ENCODE peak calls at places on chromosomes 6 and 20, in four cellular contexts. One of them, this sample, is unnamed.

GRCh38 chr20:1880529-1881239 is 14.5 kb upstream of the SIRPA start:
- DNase-seq in HepG2: no peak
- DNase-seq in GM12878: no peak
- DNase-seq in K562: no peak
- DNase-seq in this sample: no peak

GRCh38 chr20:16624106-16624505 is 50.9 kb upstream of the KIF16B start:
- DNase-seq in GM12878: no peak
- DNase-seq in K562: no peak
- DNase-seq in HepG2: peak
- DNase-seq in this sample: no peak

GRCh38 chr6:25263602-25264001 is 15.6 kb upstream of the CARMIL1 start:
- DNase-seq in GM12878: no peak
- DNase-seq in K562: no peak
- DNase-seq in HepG2: no peak
- DNase-seq in this sample: no peak

GRCh38 chr6:34181903-34182302 is 36.0 kb upstream of the GRM4 start:
- DNase-seq in HepG2: no peak
- DNase-seq in K562: no peak
- DNase-seq in GM12878: no peak
- DNase-seq in this sample: no peak

GRCh38 chr6:161117942-161118341 is 126.4 kb downstream of the MAP3K4 start:
- DNase-seq in K562: no peak
- DNase-seq in HepG2: no peak
- DNase-seq in GM12878: no peak
- DNase-seq in this sample: no peak

GRCh38 chr6:32603888-32604287 is 14.2 kb upstream of the HLA-DRB1 start:
- DNase-seq in GM12878: no peak
- DNase-seq in HepG2: no peak
- DNase-seq in K562: no peak
- DNase-seq in this sample: no peak

GRCh38 chr6:148193063-148193680 is 149.5 kb upstream of the SASH1 start:
- DNase-seq in K562: no peak
- DNase-seq in GM12878: no peak
- DNase-seq in HepG2: no peak
- DNase-seq in this sample: no peak

GRCh38 chr6:22296067-22296466 is 769 bp downstream of the PRL start:
- DNase-seq in GM12878: no peak
- DNase-seq in HepG2: no peak
- DNase-seq in K562: no peak
- DNase-seq in this sample: no peak

GRCh38 chr6:107244742-107245470 is 129.6 kb upstream of the BEND3 start:
- DNase-seq in GM12878: no peak
- DNase-seq in HepG2: no peak
- DNase-seq in K562: no peak
- DNase-seq in this sample: no peak

GRCh38 chr6:1382883-1383728 is 6.3 kb upstream of the FOXF2 start:
- DNase-seq in K562: no peak
- DNase-seq in HepG2: no peak
- DNase-seq in GM12878: no peak
- DNase-seq in this sample: no peak

GRCh38 chr6:165658395-165659058 is 4.5 kb downstream of the PDE10A start:
- DNase-seq in GM12878: no peak
- DNase-seq in K562: no peak
- DNase-seq in HepG2: no peak
- DNase-seq in this sample: no peak

GRCh38 chr6:33761922-33762629 is 15.4 kb upstream of the IP6K3 start:
- DNase-seq in GM12878: no peak
- DNase-seq in HepG2: peak
- DNase-seq in K562: peak
- DNase-seq in this sample: peak

GRCh38 chr20:50728981-50729874 is 2.2 kb upstream of the PARD6B start:
- DNase-seq in GM12878: no peak
- DNase-seq in K562: peak
- DNase-seq in HepG2: peak
- DNase-seq in this sample: no peak

GRCh38 chr6:153312633-153313032 is 181.6 kb upstream of the RGS17 start:
- DNase-seq in HepG2: peak
- DNase-seq in GM12878: no peak
- DNase-seq in K562: peak
- DNase-seq in this sample: peak

GRCh38 chr6:79404261-79404660 is 133.0 kb downstream of the LCA5 start:
- DNase-seq in K562: no peak
- DNase-seq in GM12878: no peak
- DNase-seq in HepG2: peak
- DNase-seq in this sample: no peak

GRCh38 chr6:55819811-55820210 is 55.6 kb downstream of the BMP5 start:
- DNase-seq in HepG2: no peak
- DNase-seq in GM12878: no peak
- DNase-seq in K562: no peak
- DNase-seq in this sample: no peak

GRCh38 chr6:1917628-1918371 is 308.1 kb downstream of the FOXC1 start:
- DNase-seq in K562: no peak
- DNase-seq in GM12878: no peak
- DNase-seq in HepG2: peak
- DNase-seq in this sample: no peak

GRCh38 chr20:2006452-2007381 is 12.9 kb upstream of the PDYN start:
- DNase-seq in GM12878: no peak
- DNase-seq in HepG2: peak
- DNase-seq in K562: peak
- DNase-seq in this sample: peak

GRCh38 chr6:108078191-108078590 is 3.6 kb upstream of the OSTM1 start:
- DNase-seq in K562: no peak
- DNase-seq in HepG2: no peak
- DNase-seq in GM12878: no peak
- DNase-seq in this sample: no peak

GRCh38 chr6:113690255-113690956 is 166.7 kb upstream of the MARCKS start:
- DNase-seq in HepG2: peak
- DNase-seq in K562: no peak
- DNase-seq in GM12878: peak
- DNase-seq in this sample: no peak

GRCh38 chr6:170243791-170244291 is 47.0 kb downstream of the DLL1 start:
- DNase-seq in GM12878: no peak
- DNase-seq in K562: no peak
- DNase-seq in HepG2: no peak
- DNase-seq in this sample: no peak

GRCh38 chr20:58646703-58647102 is 4.4 kb upstream of the STX16 start:
- DNase-seq in K562: no peak
- DNase-seq in GM12878: no peak
- DNase-seq in HepG2: no peak
- DNase-seq in this sample: no peak

GRCh38 chr20:2398453-2398852 is 17.8 kb downstream of the TGM6 start:
- DNase-seq in HepG2: no peak
- DNase-seq in GM12878: no peak
- DNase-seq in K562: no peak
- DNase-seq in this sample: no peak

GRCh38 chr20:20561172-20561571 is 151.3 kb downstream of the RALGAPA2 start:
- DNase-seq in HepG2: no peak
- DNase-seq in GM12878: no peak
- DNase-seq in K562: no peak
- DNase-seq in this sample: no peak

GRCh38 chr20:50249447-50250388 is 59.1 kb downstream of the CEBPB start:
- DNase-seq in HepG2: no peak
- DNase-seq in GM12878: no peak
- DNase-seq in K562: no peak
- DNase-seq in this sample: no peak

DNA sequence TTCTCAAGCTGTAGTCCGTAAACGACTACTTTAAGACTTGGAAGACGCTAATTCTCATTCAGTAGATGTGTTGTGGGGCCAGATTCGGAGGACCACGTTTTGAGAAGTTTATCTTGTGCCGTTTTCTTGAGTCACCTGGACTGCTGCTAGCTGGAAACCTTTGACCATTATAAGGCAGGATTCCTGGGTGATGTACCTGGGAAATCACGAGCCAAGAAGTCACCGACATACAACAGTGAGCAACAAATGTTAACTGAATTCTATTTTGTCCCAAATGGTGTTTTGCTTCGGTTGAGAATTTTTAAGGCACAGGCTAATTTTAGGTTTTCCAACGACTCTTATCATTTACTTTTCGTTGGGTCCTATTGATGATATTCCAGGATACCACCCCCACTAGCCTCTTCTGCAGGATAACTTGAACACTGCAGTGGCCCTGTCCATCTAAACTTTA is 93.3 kb upstream of the BTN3A2 start:
- DNase-seq in HepG2: no peak
- DNase-seq in GM12878: no peak
- DNase-seq in K562: no peak
- DNase-seq in this sample: no peak
- TF ChIP-seq TARDBP in HepG2: no peak
- TF ChIP-seq TARDBP in GM12878: no peak
- TF ChIP-seq TARDBP in K562: no peak
- TF ChIP-seq TARDBP in this sample: no peak

GRCh38 chr6:76166874-76167273 is 94.4 kb upstream of the IMPG1 start:
- DNase-seq in HepG2: no peak
- DNase-seq in GM12878: no peak
- DNase-seq in K562: no peak
- DNase-seq in this sample: no peak

GRCh38 chr6:76165471-76166221 is 93.2 kb upstream of the IMPG1 start:
- DNase-seq in GM12878: no peak
- DNase-seq in HepG2: no peak
- DNase-seq in K562: no peak
- DNase-seq in this sample: no peak

GRCh38 chr6:76162811-76163210 is 90.3 kb upstream of the IMPG1 start:
- DNase-seq in GM12878: no peak
- DNase-seq in HepG2: no peak
- DNase-seq in K562: no peak
- DNase-seq in this sample: no peak

GRCh38 chr6:76166297-76166696 is 93.8 kb upstream of the IMPG1 start:
- DNase-seq in HepG2: no peak
- DNase-seq in GM12878: no peak
- DNase-seq in K562: no peak
- DNase-seq in this sample: no peak
- TF ChIP-seq BHLHE40 in HepG2: no peak
- TF ChIP-seq BHLHE40 in GM12878: no peak
- TF ChIP-seq BHLHE40 in K562: no peak
- TF ChIP-seq BHLHE40 in this sample: no peak

DNA sequence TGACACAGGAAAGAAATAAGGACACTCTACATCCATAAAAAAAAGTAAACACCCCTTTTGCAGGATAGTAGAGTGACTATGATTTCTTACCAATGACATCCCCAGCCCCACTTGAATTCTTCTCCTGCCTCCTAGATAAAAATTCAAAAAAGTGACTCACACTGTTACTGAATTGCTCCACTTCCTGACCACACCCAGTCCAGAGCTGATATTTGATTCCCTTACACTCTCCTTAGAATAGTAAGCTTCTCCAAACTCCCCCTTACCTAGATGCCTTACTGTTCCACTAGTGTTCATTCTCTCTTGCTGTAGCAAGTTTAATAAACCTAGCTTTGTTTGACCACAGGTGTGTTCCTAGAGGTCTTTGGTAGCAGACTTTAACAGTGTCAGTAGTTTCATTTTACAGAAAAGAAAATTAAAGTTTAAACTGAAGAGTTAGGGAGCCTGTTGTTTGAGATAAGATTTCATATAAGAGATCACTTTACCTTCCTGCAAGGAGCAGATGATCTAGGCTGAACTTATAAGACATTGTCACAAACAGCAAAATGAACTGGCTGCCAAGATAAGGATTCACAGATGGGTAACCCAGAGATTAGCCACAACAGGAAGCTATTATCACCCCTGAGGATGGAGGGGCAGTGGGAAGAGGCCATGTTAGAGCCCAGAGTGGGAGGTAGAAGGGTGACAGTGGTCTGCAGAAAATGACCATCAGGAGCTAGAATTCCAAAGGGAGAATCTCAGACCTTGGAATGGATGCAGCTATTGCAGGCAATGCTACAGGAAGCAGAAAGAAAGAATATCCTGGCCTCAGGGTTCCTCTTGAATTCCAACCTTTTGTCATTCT is 28.4 kb upstream of the BTN3A2 start:
- DNase-seq in K562: peak
- DNase-seq in HepG2: no peak
- DNase-seq in GM12878: no peak
- DNase-seq in this sample: no peak
- TF ChIP-seq TARDBP in K562: no peak
- TF ChIP-seq TARDBP in HepG2: no peak
- TF ChIP-seq TARDBP in GM12878: no peak
- TF ChIP-seq TARDBP in this sample: no peak

GRCh38 chr6:83192456-83192855 is 609 bp downstream of the PGM3 start:
- DNase-seq in HepG2: no peak
- DNase-seq in K562: no peak
- DNase-seq in GM12878: no peak
- DNase-seq in this sample: no peak
- TF ChIP-seq BHLHE40 in HepG2: no peak
- TF ChIP-seq BHLHE40 in K562: no peak
- TF ChIP-seq BHLHE40 in GM12878: no peak
- TF ChIP-seq BHLHE40 in this sample: no peak

GRCh38 chr6:16238057-16238657 is at the start of gene GMPR:
- DNase-seq in GM12878: no peak
- DNase-seq in K562: peak
- DNase-seq in HepG2: no peak
- DNase-seq in this sample: peak
- TF ChIP-seq TARDBP in GM12878: no peak
- TF ChIP-seq TARDBP in K562: no peak
- TF ChIP-seq TARDBP in HepG2: no peak
- TF ChIP-seq TARDBP in this sample: no peak